ENCODE peak calls at places on chromosomes 1 and 21, in nine cellular contexts. N, K, X, H, W, U, T, V and O are unnamed samples.

GRCh38 chr1:175201061-175201508 is 8.5 kb upstream of the KIAA0040 start:
- DNase-seq in W (no peak), K (no peak), X (no peak), N (peak; percentile 60), U (peak; percentile 63), T (no peak), H (no peak), V (peak; percentile 23), O (no peak)

GRCh38 chr1:162696286-162696862 is 64.1 kb downstream of the DDR2 start:
- DNase-seq in T (no peak), V (peak; percentile 86), W (no peak), X (peak; percentile 72), U (peak; percentile 99), H (peak; percentile 78), N (peak; percentile 71), K (peak; percentile 91), O (no peak)

GRCh38 chr1:228930479-228930957 is 195.2 kb downstream of the RHOU start:
- DNase-seq in V (peak; percentile 77), U (no peak), K (no peak), T (no peak), W (no peak), N (no peak), H (no peak), X (no peak), O (no peak)

GRCh38 chr1:108643492-108644333 is 17.2 kb downstream of the HENMT1 start:
- DNase-seq in H (peak; percentile 29), N (no peak), X (peak; percentile 37), V (peak; percentile 75), T (no peak), W (peak; percentile 49), K (peak; percentile 80), U (peak; percentile 86), O (peak; percentile 21)

GRCh38 chr1:31745898-31746668 is 18.1 kb downstream of the ADGRB2 start:
- DNase-seq in U (no peak), V (no peak), N (no peak), H (no peak), T (no peak), X (no peak), K (no peak), W (no peak), O (no peak)

GRCh38 chr1:112083487-112083886 is 94.0 kb upstream of the KCND3 start:
- DNase-seq in N (no peak), W (no peak), T (no peak), K (peak; percentile 39), U (peak; percentile 1), X (no peak), V (peak; percentile 63), H (no peak), O (no peak)

GRCh38 chr1:59903136-59903754 is 23.3 kb downstream of the CYP2J2 start:
- DNase-seq in T (no peak), W (no peak), V (peak; percentile 43), X (peak; percentile 32), H (peak; percentile 44), N (no peak), K (peak; percentile 29), U (peak; percentile 12), O (no peak)

GRCh38 chr1:150606743-150607142 is 22.7 kb downstream of the ENSA start:
- DNase-seq in K (no peak), V (no peak), H (no peak), N (no peak), X (no peak), W (no peak), U (no peak), T (no peak), O (no peak)

GRCh38 chr21:42321845-42322244 is 6.6 kb upstream of the TFF3 start:
- DNase-seq in V (no peak), H (no peak), N (no peak), U (no peak), W (no peak), T (no peak), K (no peak), X (no peak), O (no peak)

GRCh38 chr1:15406911-15407559 is 2.7 kb upstream of the EFHD2 start:
- DNase-seq in X (no peak), W (no peak), H (peak; percentile 80), K (peak; percentile 97), N (no peak), V (no peak), U (peak; percentile 82), T (no peak), O (no peak)

GRCh38 chr1:221801773-221802516 is 60.1 kb upstream of the DUSP10 start:
- DNase-seq in W (no peak), H (no peak), U (peak; percentile 35), K (peak; percentile 83), T (no peak), N (no peak), X (no peak), V (peak; percentile 13), O (no peak)

GRCh38 chr1:224635356-224635755 is 19.2 kb downstream of the CNIH3 start:
- DNase-seq in W (no peak), K (peak; percentile 97), N (peak; percentile 83), T (no peak), V (peak; percentile 44), H (peak; percentile 89), X (no peak), U (peak; percentile 78), O (no peak)

GRCh38 chr1:15210651-15211390 is 36.2 kb upstream of the FHAD1 start:
- DNase-seq in W (no peak), U (no peak), H (peak; percentile 20), T (no peak), X (no peak), K (no peak), N (no peak), V (no peak), O (no peak)

GRCh38 chr1:46288485-46289133 is 14.8 kb downstream of the LRRC41 start:
- DNase-seq in H (no peak), T (no peak), K (peak; percentile 80), X (no peak), V (no peak), U (no peak), W (no peak), N (no peak), O (no peak)

GRCh38 chr1:47911424-47911823 is 85.8 kb downstream of the TRABD2B start:
- DNase-seq in H (no peak), W (no peak), T (no peak), V (no peak), K (no peak), N (no peak), U (no peak), X (no peak), O (no peak)

GRCh38 chr1:174266991-174267612 is 107.8 kb downstream of the RABGAP1L start:
- DNase-seq in V (peak; percentile 6), X (peak; percentile 94), U (no peak), H (no peak), T (no peak), N (no peak), K (no peak), W (no peak), O (no peak)

GRCh38 chr1:230395932-230396331 is 30.2 kb downstream of the PGBD5 start:
- DNase-seq in V (no peak), U (no peak), N (no peak), W (no peak), H (no peak), T (no peak), X (no peak), K (no peak), O (no peak)

GRCh38 chr1:230393722-230394121 is 32.4 kb downstream of the PGBD5 start:
- DNase-seq in N (no peak), U (no peak), H (no peak), T (no peak), K (no peak), V (no peak), W (no peak), X (no peak), O (no peak)

GRCh38 chr1:230392920-230393521 is 33.1 kb downstream of the PGBD5 start:
- DNase-seq in X (no peak), V (no peak), U (no peak), T (no peak), N (no peak), H (no peak), W (no peak), K (no peak), O (no peak)

GRCh38 chr1:230394741-230395140 is 31.4 kb downstream of the PGBD5 start:
- DNase-seq in K (no peak), H (no peak), W (no peak), U (no peak), T (no peak), N (no peak), X (no peak), V (no peak), O (no peak)

GRCh38 chr1:230394134-230394533 is 32.0 kb downstream of the PGBD5 start:
- DNase-seq in T (no peak), V (no peak), W (no peak), N (no peak), H (no peak), X (no peak), K (no peak), U (no peak), O (no peak)
- H3K4me3 ChIP-seq in T (no peak overlapping the region), V (no peak overlapping the region), W (no peak overlapping the region), N (no peak overlapping the region), H (no peak overlapping the region), X (no peak overlapping the region), K (no peak overlapping the region), U (no peak overlapping the region), O (no peak overlapping the region)

GRCh38 chr1:161008857-161009554 is 11.9 kb downstream of the F11R start:
- DNase-seq in V (no peak), H (no peak), T (no peak), W (no peak), X (peak; percentile 12), K (peak; percentile 50), N (no peak), U (no peak), O (no peak)
- H3K27ac ChIP-seq in V (peak overlapping the region; percentile 59), H (no peak overlapping the region), T (no peak overlapping the region), W (no peak overlapping the region), X (no peak overlapping the region), K (no peak overlapping the region), N (no peak overlapping the region), U (no peak overlapping the region), O (no peak overlapping the region)

GRCh38 chr1:167541610-167542009 is 12.0 kb downstream of the CREG1 start:
- DNase-seq in U (no peak), K (no peak), H (no peak), X (no peak), N (no peak), T (no peak), W (no peak), V (no peak), O (no peak)
- H3K36me3 ChIP-seq in U (no peaks in the 10 kb centered on the region), K (no peaks in the 10 kb centered on the region), H (no peaks in the 10 kb centered on the region), X (peaks cover 4% of the 10 kb centered on the region), N (no peaks in the 10 kb centered on the region), T (no peaks in the 10 kb centered on the region), W (peaks cover 17% of the 10 kb centered on the region), V (no peaks in the 10 kb centered on the region), O (peaks cover 12% of the 10 kb centered on the region)

GRCh38 chr1:28927442-28928305 is 13.3 kb downstream of the EPB41 start:
- DNase-seq in W (no peak), K (peak; percentile 46), V (no peak), H (no peak), N (no peak), U (peak; percentile 78), X (no peak), T (no peak), O (no peak)
- H3K4me3 ChIP-seq in W (no peak overlapping the region), K (peak overlapping the region; percentile 20), V (no peak overlapping the region), H (no peak overlapping the region), N (no peak overlapping the region), U (no peak overlapping the region), X (no peak overlapping the region), T (peak overlapping the region; percentile 27), O (peak overlapping the region; percentile 23)

GRCh38 chr1:198228925-198229324 is 72.1 kb downstream of the NEK7 start:
- DNase-seq in W (no peak), T (no peak), H (no peak), K (no peak), U (no peak), V (no peak), X (no peak), N (no peak), O (no peak)
- H3K27ac ChIP-seq in W (peak overlapping the region; percentile 40), T (no peak overlapping the region), H (peak overlapping the region; percentile 18), K (no peak overlapping the region), U (no peak overlapping the region), V (no peak overlapping the region), X (no peak overlapping the region), N (no peak overlapping the region), O (no peak overlapping the region)